ENCODE peak calls at places on chromosomes 1 and 21, in four cellular contexts. G, F, R and U are unnamed samples.
A peak's percentile ranks its signal among the peaks of the same experiment; 100 is the strongest.

GRCh38 chr1:75203415-75204277 is 69.5 kb downstream of the LHX8 start:
- DNase-seq in G (peak; percentile 14), F (peak; percentile 33), R (peak; percentile 35), U (peak; percentile 40)

GRCh38 chr1:157678721-157679120 is 21.8 kb downstream of the FCRL3 start:
- DNase-seq in G (no peak), F (no peak), R (no peak), U (no peak)

GRCh38 chr21:42754270-42754933 is 101.0 kb downstream of the PDE9A start:
- DNase-seq in G (no peak), F (no peak), R (no peak), U (no peak)

GRCh38 chr1:905071-905749 is 18.5 kb upstream of the SAMD11 start:
- DNase-seq in G (peak; percentile 59), F (peak; percentile 78), R (no peak), U (no peak)

GRCh38 chr1:77030401-77031100 is 163.3 kb downstream of the ST6GALNAC5 start:
- DNase-seq in G (no peak), F (no peak), R (no peak), U (no peak)

GRCh38 chr1:92473781-92474495 is 12.8 kb downstream of the GFI1 start:
- DNase-seq in G (no peak), F (no peak), R (no peak), U (no peak)

GRCh38 chr1:182051938-182052337 is 9.6 kb downstream of the ZNF648 start:
- DNase-seq in G (no peak), F (no peak), R (no peak), U (no peak)

GRCh38 chr1:15442119-15442518 is 3.9 kb downstream of the CTRC start:
- DNase-seq in G (no peak), F (no peak), R (no peak), U (no peak)

GRCh38 chr1:2343023-2343935 is 48.1 kb downstream of the MORN1 start:
- DNase-seq in G (no peak), F (no peak), R (no peak), U (no peak)

GRCh38 chr1:40020447-40021085 is 20.0 kb upstream of the CAP1 start:
- DNase-seq in G (no peak), F (no peak), R (no peak), U (no peak)

GRCh38 chr1:43452789-43453441 is 816 bp downstream of the HYI start:
- DNase-seq in G (no peak), F (no peak), R (no peak), U (no peak)

GRCh38 chr1:155082301-155082940 is 3.8 kb downstream of the EFNA3 start:
- DNase-seq in G (no peak), F (no peak), R (peak; percentile 31), U (no peak)

GRCh38 chr1:151513626-151514101 is 2.5 kb downstream of the CGN start:
- DNase-seq in G (peak; percentile 29), F (peak; percentile 64), R (no peak), U (peak; percentile 76)

GRCh38 chr1:29900086-29900485 is 663.8 kb downstream of the PTPRU start:
- DNase-seq in G (no peak), F (no peak), R (no peak), U (no peak)

GRCh38 chr1:8194481-8195227 is 123.3 kb upstream of the SLC45A1 start:
- DNase-seq in G (no peak), F (no peak), R (peak; percentile 18), U (peak; percentile 62)

GRCh38 chr1:33298623-33299277 is 22.1 kb downstream of the A3GALT2 start:
- DNase-seq in G (peak; percentile 87), F (peak; percentile 86), R (peak; percentile 86), U (peak; percentile 54)

GRCh38 chr1:46406881-46407608 is 12.9 kb downstream of the FAAH start:
- DNase-seq in G (no peak), F (peak; percentile 52), R (no peak), U (no peak)

GRCh38 chr1:70431317-70431716 is 20.2 kb downstream of the CTH start:
- DNase-seq in G (no peak), F (no peak), R (no peak), U (no peak)

GRCh38 chr21:42534901-42535378 is 21.3 kb downstream of the SLC37A1 start:
- DNase-seq in G (no peak), F (no peak), R (no peak), U (no peak)

GRCh38 chr1:96374076-96374762 is 347.4 kb upstream of the PTBP2 start:
- DNase-seq in G (no peak), F (no peak), R (no peak), U (no peak)

GRCh38 chr1:247334378-247335133 is 2.9 kb upstream of the ZNF496 start:
- DNase-seq in G (no peak), F (peak; percentile 71), R (no peak), U (no peak)

GRCh38 chr1:224503161-224504118 is 68.8 kb upstream of the WDR26 start:
- DNase-seq in G (peak; percentile 72), F (peak; percentile 89), R (peak; percentile 99), U (peak; percentile 38)

GRCh38 chr1:21492171-21492625 is 17.0 kb upstream of the ALPL start:
- DNase-seq in G (no peak), F (no peak), R (no peak), U (no peak)

GRCh38 chr1:118983558-118984021 is 4.6 kb downstream of the TBX15 start:
- DNase-seq in G (peak; percentile 56), F (peak; percentile 10), R (no peak), U (no peak)

GRCh38 chr1:11567244-11568065 is 86.8 kb downstream of the FBXO2 start:
- DNase-seq in G (no peak), F (no peak), R (no peak), U (no peak)

GRCh38 chr1:66300986-66301451 is 232.9 kb upstream of the SGIP1 start:
- DNase-seq in G (no peak), F (no peak), R (no peak), U (no peak)

GRCh38 chr1:6424000-6424565 is 493 bp upstream of the ESPN start:
- DNase-seq in G (peak; percentile 57), F (peak; percentile 73), R (peak; percentile 43), U (no peak)

GRCh38 chr21:35026617-35027557 is 22.2 kb downstream of the RUNX1 start:
- DNase-seq in G (peak; percentile 63), F (no peak), R (peak; percentile 84), U (peak; percentile 95)
- TF ChIP-seq FOXJ3 in G (no peak), F (no peak), R (no peak), U (no peak)

GRCh38 chr1:180527270-180527669 is 24.9 kb upstream of the ACBD6 start:
- DNase-seq in G (no peak), F (no peak), R (peak; percentile 52), U (peak; percentile 39)

GRCh38 chr1:180533571-180533987 is 25.2 kb upstream of the OVAAL start:
- DNase-seq in G (peak; percentile 76), F (peak; percentile 72), R (peak; percentile 90), U (peak; percentile 53)

GRCh38 chr1:180528868-180529470 is 26.6 kb upstream of the ACBD6 start:
- DNase-seq in G (no peak), F (no peak), R (no peak), U (no peak)

GRCh38 chr1:180532854-180533253 is 25.9 kb upstream of the OVAAL start:
- DNase-seq in G (no peak), F (no peak), R (no peak), U (no peak)

DNA sequence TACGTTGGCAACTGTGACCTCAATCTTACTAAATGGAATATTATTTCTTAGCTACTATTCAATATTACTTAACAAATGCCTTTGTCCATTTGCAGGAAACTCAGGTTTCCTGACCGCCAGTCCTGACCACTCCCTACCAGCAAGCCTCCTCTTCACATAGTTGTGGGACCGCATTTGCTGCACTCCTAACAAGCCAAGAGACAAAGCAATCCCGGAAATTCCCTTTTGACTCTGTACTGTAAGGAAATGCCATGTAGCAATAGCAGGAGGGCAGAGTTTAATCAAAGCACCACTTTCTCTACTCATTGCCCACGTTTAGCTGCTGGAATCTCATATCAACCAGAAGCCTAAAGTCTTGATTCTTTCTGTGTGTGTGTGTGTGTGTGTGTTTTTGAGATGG is 28.1 kb upstream of the ACBD6 start:
- DNase-seq in G (no peak), F (no peak), R (no peak), U (peak; percentile 39)
- TF ChIP-seq FOXJ3 in G (no peak), F (no peak), R (no peak), U (no peak)

GRCh38 chr1:61093525-61094137 is 11.3 kb downstream of the NFIA start:
- DNase-seq in G (no peak), F (no peak), R (no peak), U (no peak)
- TF ChIP-seq FOXJ3 in G (no peak), F (no peak), R (no peak), U (no peak)

DNA sequence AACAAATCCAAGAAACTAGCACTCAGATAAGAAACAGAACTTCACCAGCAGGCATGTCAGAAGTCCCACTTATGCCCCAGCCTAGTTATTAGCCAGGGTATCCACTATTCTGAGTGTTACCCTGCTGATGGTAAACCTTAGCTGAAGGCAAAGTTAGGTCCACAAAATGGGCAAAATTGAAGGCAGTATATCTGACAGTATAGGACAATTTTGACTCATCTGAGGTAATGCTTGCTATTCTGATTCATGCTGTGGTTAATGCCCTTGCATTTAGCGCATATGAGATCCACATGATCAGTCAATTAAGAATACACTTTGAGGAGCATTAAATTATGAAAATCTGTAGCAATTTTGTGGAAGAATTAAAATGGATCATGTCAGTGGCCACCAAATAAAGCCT is 15.1 kb downstream of the IFI44 start:
- DNase-seq in G (no peak), F (no peak), R (no peak), U (no peak)
- TF ChIP-seq FOXJ3 in G (no peak), F (no peak), R (no peak), U (no peak)

DNA sequence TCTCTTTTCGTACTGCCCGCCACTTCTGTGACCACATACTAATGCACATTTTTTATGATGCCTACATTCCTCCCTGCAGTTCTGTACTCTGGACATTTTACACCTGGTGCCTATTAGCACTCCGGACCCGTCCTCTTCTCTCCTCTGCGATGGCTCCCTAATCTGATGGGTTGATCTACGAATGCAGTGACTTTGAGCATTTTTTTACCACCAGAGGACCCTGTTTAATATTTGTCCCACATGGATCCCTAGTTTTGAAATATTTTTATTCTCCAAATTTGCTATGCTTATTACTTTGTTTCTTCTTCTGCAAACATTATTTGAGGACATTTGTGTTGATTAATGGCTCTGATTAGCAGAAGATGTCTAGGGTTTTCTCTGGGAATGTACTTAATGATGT is 5.2 kb downstream of the PPFIA4 start:
- DNase-seq in G (no peak), F (no peak), R (peak; percentile 67), U (no peak)
- TF ChIP-seq FOXJ3 in G (no peak), F (no peak), R (no peak), U (no peak)

GRCh38 chr1:165895451-165895871 is 68.0 kb downstream of the UCK2 start:
- DNase-seq in G (no peak), F (no peak), R (no peak), U (no peak)
- TF ChIP-seq FOXJ3 in G (no peak), F (no peak), R (no peak), U (no peak)

GRCh38 chr1:116334015-116334547 is 39.0 kb upstream of the ATP1A1 start:
- DNase-seq in G (no peak), F (no peak), R (no peak), U (peak; percentile 18)
- TF ChIP-seq FOXJ3 in G (no peak), F (no peak), R (no peak), U (no peak)